ENCODE peak calls at places on chromosomes 12 and 14, in seven cellular contexts. One of them, this sample, is unnamed.
A peak's percentile ranks its signal among the peaks of the same experiment; 100 is the strongest.

GRCh38 chr14:24298892-24299254 is 707 bp downstream of the DHRS1 start:
- DNase-seq in psoas muscle: no peak
- DNase-seq in fibroblast of lung: peak; percentile 82
- DNase-seq in HFFc6: peak; percentile 96
- DNase-seq in cardiac muscle cell: no peak
- DNase-seq in suprapubic skin: no peak
- DNase-seq in upper lobe of left lung: no peak
- DNase-seq in this sample: peak; percentile 97

GRCh38 chr14:61523751-61524150 is 171.6 kb upstream of the HIF1A start:
- DNase-seq in suprapubic skin: no peak
- DNase-seq in psoas muscle: no peak
- DNase-seq in cardiac muscle cell: no peak
- DNase-seq in fibroblast of lung: no peak
- DNase-seq in HFFc6: no peak
- DNase-seq in upper lobe of left lung: no peak
- DNase-seq in this sample: peak; percentile 37

GRCh38 chr12:78418919-78419318 is 445.7 kb upstream of the SYT1 start:
- DNase-seq in suprapubic skin: no peak
- DNase-seq in HFFc6: no peak
- DNase-seq in upper lobe of left lung: no peak
- DNase-seq in psoas muscle: no peak
- DNase-seq in fibroblast of lung: no peak
- DNase-seq in cardiac muscle cell: no peak
- DNase-seq in this sample: no peak

GRCh38 chr14:74555476-74556050 is 56.5 kb downstream of the LTBP2 start:
- DNase-seq in cardiac muscle cell: no peak
- DNase-seq in fibroblast of lung: no peak
- DNase-seq in upper lobe of left lung: no peak
- DNase-seq in psoas muscle: no peak
- DNase-seq in suprapubic skin: no peak
- DNase-seq in HFFc6: no peak
- DNase-seq in this sample: peak; percentile 66

GRCh38 chr12:130041983-130042812 is 120.1 kb upstream of the FZD10 start:
- DNase-seq in upper lobe of left lung: peak; percentile 27
- DNase-seq in psoas muscle: peak; percentile 38
- DNase-seq in HFFc6: no peak
- DNase-seq in suprapubic skin: peak; percentile 74
- DNase-seq in cardiac muscle cell: peak; percentile 78
- DNase-seq in fibroblast of lung: no peak
- DNase-seq in this sample: no peak

GRCh38 chr12:108106599-108106998 is 22.5 kb upstream of the WSCD2 start:
- DNase-seq in psoas muscle: no peak
- DNase-seq in HFFc6: no peak
- DNase-seq in suprapubic skin: no peak
- DNase-seq in cardiac muscle cell: no peak
- DNase-seq in upper lobe of left lung: no peak
- DNase-seq in fibroblast of lung: no peak
- DNase-seq in this sample: no peak

GRCh38 chr14:41817626-41818025 is 210.9 kb downstream of the LRFN5 start:
- DNase-seq in suprapubic skin: no peak
- DNase-seq in HFFc6: no peak
- DNase-seq in psoas muscle: no peak
- DNase-seq in upper lobe of left lung: no peak
- DNase-seq in fibroblast of lung: peak; percentile 15
- DNase-seq in cardiac muscle cell: no peak
- DNase-seq in this sample: no peak

GRCh38 chr14:54329082-54329695 is 67.6 kb upstream of the CDKN3 start:
- DNase-seq in upper lobe of left lung: peak; percentile 30
- DNase-seq in HFFc6: peak; percentile 53
- DNase-seq in suprapubic skin: no peak
- DNase-seq in cardiac muscle cell: peak; percentile 79
- DNase-seq in fibroblast of lung: peak; percentile 72
- DNase-seq in psoas muscle: peak; percentile 20
- DNase-seq in this sample: no peak

GRCh38 chr12:57800965-57801364 is 17.6 kb downstream of the AVIL start:
- DNase-seq in fibroblast of lung: no peak
- DNase-seq in HFFc6: no peak
- DNase-seq in cardiac muscle cell: no peak
- DNase-seq in upper lobe of left lung: no peak
- DNase-seq in psoas muscle: no peak
- DNase-seq in suprapubic skin: no peak
- DNase-seq in this sample: no peak

GRCh38 chr12:130456375-130457199 is 118.9 kb downstream of the PIWIL1 start:
- DNase-seq in suprapubic skin: no peak
- DNase-seq in psoas muscle: no peak
- DNase-seq in HFFc6: no peak
- DNase-seq in cardiac muscle cell: no peak
- DNase-seq in upper lobe of left lung: no peak
- DNase-seq in fibroblast of lung: no peak
- DNase-seq in this sample: no peak

GRCh38 chr12:105451798-105452197 is 121.3 kb downstream of the C12orf75 start:
- DNase-seq in HFFc6: no peak
- DNase-seq in upper lobe of left lung: no peak
- DNase-seq in fibroblast of lung: no peak
- DNase-seq in suprapubic skin: no peak
- DNase-seq in cardiac muscle cell: no peak
- DNase-seq in psoas muscle: no peak
- DNase-seq in this sample: no peak

GRCh38 chr12:116881325-116881866 is at the start of gene HRK:
- DNase-seq in psoas muscle: no peak
- DNase-seq in cardiac muscle cell: no peak
- DNase-seq in upper lobe of left lung: no peak
- DNase-seq in fibroblast of lung: no peak
- DNase-seq in HFFc6: no peak
- DNase-seq in suprapubic skin: no peak
- DNase-seq in this sample: no peak

DNA sequence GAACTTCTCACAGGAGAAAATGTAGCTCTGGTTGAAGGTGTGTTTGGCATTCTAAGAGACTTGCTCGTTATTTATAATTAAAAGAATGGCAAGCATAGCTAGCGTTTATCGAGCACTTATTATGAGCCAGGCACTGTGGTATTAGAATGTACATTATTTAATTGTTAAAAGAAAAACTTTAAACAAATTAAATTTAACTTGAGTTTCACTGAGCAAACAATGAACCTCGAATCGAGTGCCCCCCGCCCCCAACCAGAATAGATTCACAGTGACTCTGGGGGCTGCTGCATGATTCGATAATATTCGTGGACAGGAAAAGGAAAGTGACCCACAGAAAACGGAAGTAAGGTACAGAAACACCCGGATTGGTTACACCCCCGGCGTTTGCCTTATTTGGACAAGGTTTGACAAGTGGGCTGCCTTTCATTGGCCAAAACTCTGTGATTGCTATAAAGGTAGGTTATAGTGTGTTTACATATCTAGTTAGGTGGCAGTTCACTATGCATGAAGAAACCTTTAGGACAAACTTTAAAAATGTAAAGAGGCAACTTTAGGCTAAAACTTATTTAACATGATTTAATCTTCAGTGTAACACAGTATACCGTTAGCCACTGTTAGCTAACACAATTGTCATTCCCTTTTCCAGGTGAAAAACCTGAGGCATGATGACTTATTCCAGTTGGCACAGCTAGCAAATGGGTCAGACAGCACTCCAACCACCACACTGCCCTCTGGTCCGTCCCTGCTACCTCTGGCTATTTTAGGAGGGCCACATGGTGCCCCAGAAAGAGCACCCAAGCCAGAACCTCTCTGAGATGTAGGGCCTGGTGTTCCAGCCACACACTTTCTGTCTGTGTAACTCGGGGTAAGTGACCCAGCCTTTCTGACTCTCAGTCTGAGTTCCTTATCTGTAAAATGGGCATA is 7.1 kb downstream of the SCNN1A start:
- DNase-seq in upper lobe of left lung: no peak
- DNase-seq in HFFc6: no peak
- DNase-seq in psoas muscle: no peak
- DNase-seq in fibroblast of lung: no peak
- DNase-seq in cardiac muscle cell: no peak
- DNase-seq in suprapubic skin: no peak
- DNase-seq in this sample: no peak
- TF ChIP-seq CTCF in upper lobe of left lung: no peak
- TF ChIP-seq CTCF in HFFc6: peak; percentile 3
- TF ChIP-seq CTCF in psoas muscle: no peak
- TF ChIP-seq CTCF in fibroblast of lung: no peak
- TF ChIP-seq CTCF in cardiac muscle cell: no peak
- TF ChIP-seq CTCF in suprapubic skin: no peak
- TF ChIP-seq CTCF in this sample: no peak

DNA sequence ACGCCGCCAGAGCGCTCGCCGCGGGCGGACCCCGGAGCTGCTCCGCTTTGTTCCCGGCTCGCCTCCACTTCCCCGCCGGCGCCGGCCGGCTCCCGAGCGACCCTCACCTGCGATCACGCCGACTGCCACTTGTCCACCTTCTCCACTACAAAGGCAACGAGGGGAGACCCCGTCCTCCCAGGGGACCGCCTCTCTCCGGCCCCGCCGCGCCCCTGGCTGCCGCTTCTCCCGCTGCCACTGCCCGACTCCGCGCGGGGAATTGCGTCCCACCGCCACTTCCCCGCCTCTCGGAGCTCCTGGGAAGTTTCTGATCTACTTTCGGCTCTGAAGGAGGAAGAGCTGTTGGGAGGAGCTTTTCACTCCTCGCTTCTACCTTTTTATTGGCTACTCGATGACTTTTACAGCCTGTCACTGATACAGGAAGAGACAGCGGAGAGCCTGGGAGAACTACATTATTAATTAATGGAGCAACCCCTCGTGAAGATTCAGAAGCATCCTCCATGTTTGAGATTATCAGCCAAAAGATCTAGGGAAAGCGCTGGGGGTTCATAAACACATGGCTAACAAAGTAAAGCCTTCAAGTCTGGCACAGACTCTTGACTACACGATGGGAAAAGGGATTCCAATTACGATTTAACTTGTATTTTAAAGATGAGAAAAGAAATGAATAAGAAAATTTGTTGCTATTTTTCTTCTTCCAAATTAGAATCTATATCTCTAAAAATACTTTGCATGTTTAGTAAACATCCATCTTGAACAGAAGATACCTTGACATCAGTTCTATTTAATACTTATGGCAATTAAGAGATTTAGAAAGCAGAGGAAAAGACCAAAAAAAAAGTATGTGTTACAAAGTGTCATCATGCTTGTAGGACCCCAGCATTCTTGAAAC is at the start of gene BAZ1A:
- DNase-seq in fibroblast of lung: peak; percentile 92
- DNase-seq in cardiac muscle cell: peak; percentile 75
- DNase-seq in upper lobe of left lung: peak; percentile 73
- DNase-seq in psoas muscle: peak; percentile 64
- DNase-seq in HFFc6: peak; percentile 93
- DNase-seq in suprapubic skin: peak; percentile 84
- DNase-seq in this sample: peak; percentile 95
- TF ChIP-seq CTCF in fibroblast of lung: no peak
- TF ChIP-seq CTCF in cardiac muscle cell: peak; percentile 2
- TF ChIP-seq CTCF in upper lobe of left lung: peak; percentile 21
- TF ChIP-seq CTCF in psoas muscle: peak; percentile 19
- TF ChIP-seq CTCF in HFFc6: no peak
- TF ChIP-seq CTCF in suprapubic skin: no peak
- TF ChIP-seq CTCF in this sample: no peak

GRCh38 chr12:101490286-101490920 is 15.3 kb downstream of the SPIC start:
- DNase-seq in fibroblast of lung: no peak
- DNase-seq in upper lobe of left lung: peak; percentile 53
- DNase-seq in suprapubic skin: no peak
- DNase-seq in psoas muscle: no peak
- DNase-seq in HFFc6: no peak
- DNase-seq in cardiac muscle cell: peak; percentile 56
- DNase-seq in this sample: no peak
- TF ChIP-seq CTCF in fibroblast of lung: peak; percentile 30
- TF ChIP-seq CTCF in upper lobe of left lung: peak; percentile 38
- TF ChIP-seq CTCF in suprapubic skin: peak; percentile 38
- TF ChIP-seq CTCF in psoas muscle: peak; percentile 70
- TF ChIP-seq CTCF in HFFc6: no peak
- TF ChIP-seq CTCF in cardiac muscle cell: peak; percentile 24
- TF ChIP-seq CTCF in this sample: no peak

DNA sequence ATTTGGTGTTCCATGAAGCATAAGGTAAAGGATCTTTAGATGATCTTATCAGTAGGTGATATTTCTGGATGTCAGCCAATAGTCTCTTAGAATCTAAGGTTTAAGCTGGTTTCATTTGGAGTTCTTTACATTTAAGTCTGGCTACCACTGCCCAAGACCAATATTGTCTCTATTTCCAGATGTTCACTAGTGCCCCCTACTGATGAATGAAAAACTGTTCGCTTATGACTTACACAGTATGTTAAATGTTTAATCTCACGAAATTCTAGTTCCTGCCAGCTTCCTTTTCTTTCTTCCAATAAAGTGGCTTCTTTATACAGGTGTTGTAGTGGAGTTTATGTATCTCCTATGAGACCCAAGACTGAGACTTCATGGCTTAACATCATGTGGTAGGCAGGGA is 31.8 kb upstream of the MIS18BP1 start:
- DNase-seq in cardiac muscle cell: no peak
- DNase-seq in upper lobe of left lung: no peak
- DNase-seq in suprapubic skin: no peak
- DNase-seq in psoas muscle: no peak
- DNase-seq in fibroblast of lung: no peak
- DNase-seq in HFFc6: no peak
- DNase-seq in this sample: no peak
- TF ChIP-seq CTCF in cardiac muscle cell: peak; percentile 17
- TF ChIP-seq CTCF in upper lobe of left lung: no peak
- TF ChIP-seq CTCF in suprapubic skin: no peak
- TF ChIP-seq CTCF in psoas muscle: no peak
- TF ChIP-seq CTCF in fibroblast of lung: no peak
- TF ChIP-seq CTCF in HFFc6: peak; percentile 48
- TF ChIP-seq CTCF in this sample: peak; percentile 23

GRCh38 chr12:53174881-53175491 is 5.5 kb upstream of the ZNF740 start:
- DNase-seq in cardiac muscle cell: peak; percentile 60
- DNase-seq in suprapubic skin: no peak
- DNase-seq in psoas muscle: no peak
- DNase-seq in fibroblast of lung: peak; percentile 17
- DNase-seq in upper lobe of left lung: peak; percentile 46
- DNase-seq in HFFc6: peak; percentile 48
- DNase-seq in this sample: peak; percentile 74
- TF ChIP-seq CTCF in cardiac muscle cell: peak; percentile 39
- TF ChIP-seq CTCF in suprapubic skin: no peak
- TF ChIP-seq CTCF in psoas muscle: no peak
- TF ChIP-seq CTCF in fibroblast of lung: peak; percentile 3
- TF ChIP-seq CTCF in upper lobe of left lung: no peak
- TF ChIP-seq CTCF in HFFc6: peak; percentile 61
- TF ChIP-seq CTCF in this sample: peak; percentile 30

GRCh38 chr12:29510591-29511174 is 13.2 kb upstream of the OVCH1 start:
- DNase-seq in psoas muscle: no peak
- DNase-seq in fibroblast of lung: no peak
- DNase-seq in suprapubic skin: no peak
- DNase-seq in HFFc6: no peak
- DNase-seq in upper lobe of left lung: no peak
- DNase-seq in cardiac muscle cell: no peak
- DNase-seq in this sample: no peak
- TF ChIP-seq CTCF in psoas muscle: no peak
- TF ChIP-seq CTCF in fibroblast of lung: no peak
- TF ChIP-seq CTCF in suprapubic skin: no peak
- TF ChIP-seq CTCF in HFFc6: no peak
- TF ChIP-seq CTCF in upper lobe of left lung: no peak
- TF ChIP-seq CTCF in cardiac muscle cell: no peak
- TF ChIP-seq CTCF in this sample: no peak

DNA sequence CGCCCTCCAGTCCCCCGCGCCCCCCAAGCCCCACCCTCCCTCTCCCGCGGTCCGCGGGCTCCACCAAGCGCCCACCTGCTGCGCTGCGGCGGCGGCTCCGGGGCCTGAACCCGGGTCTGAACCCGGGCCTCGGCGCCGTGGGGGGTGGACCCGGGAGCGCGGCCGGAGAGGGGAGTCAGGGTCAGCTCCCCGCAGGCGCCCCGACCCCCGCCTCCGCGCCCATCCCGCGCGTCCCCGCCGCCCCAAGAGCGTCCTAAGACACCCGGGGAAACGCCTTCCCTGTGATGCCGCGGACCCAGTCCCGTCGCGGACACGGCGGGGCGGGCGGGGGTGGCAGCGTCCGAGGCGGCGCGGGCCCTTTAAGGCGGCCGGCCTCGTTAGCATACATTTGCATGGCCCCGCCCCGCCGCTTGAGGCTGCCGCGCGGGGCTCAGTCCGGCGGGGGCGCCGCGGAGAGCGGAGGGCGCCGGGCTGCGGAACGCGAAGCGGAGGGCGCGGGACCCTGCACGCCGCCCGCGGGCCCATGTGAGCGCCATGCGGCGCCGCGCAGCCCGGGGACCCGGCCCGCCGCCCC is at the start of gene MMP17:
- DNase-seq in upper lobe of left lung: peak; percentile 45
- DNase-seq in suprapubic skin: no peak
- DNase-seq in fibroblast of lung: peak; percentile 62
- DNase-seq in cardiac muscle cell: peak; percentile 83
- DNase-seq in psoas muscle: peak; percentile 74
- DNase-seq in HFFc6: no peak
- DNase-seq in this sample: peak; percentile 97
- TF ChIP-seq CTCF in upper lobe of left lung: no peak
- TF ChIP-seq CTCF in suprapubic skin: no peak
- TF ChIP-seq CTCF in fibroblast of lung: no peak
- TF ChIP-seq CTCF in cardiac muscle cell: peak; percentile 13
- TF ChIP-seq CTCF in psoas muscle: no peak
- TF ChIP-seq CTCF in HFFc6: peak; percentile 50
- TF ChIP-seq CTCF in this sample: no peak

This sample was measured in osteoblast.